ENCODE peak calls at places on chromosomes 5 and 9, in nine cellular contexts. S is GM23338, H is transverse colon, O is breast epithelium, T is stomach, R is upper lobe of left lung, P is SK-N-SH, D is HL-60, Y is GM12891. U is an unnamed sample.

GRCh38 chr9:111868475-111868874 is 28.1 kb upstream of the UGCG start:
- DNase-seq in S (peak; percentile 87), H (no peak), O (no peak), T (no peak), R (no peak), P (no peak), D (no peak), Y (no peak), U (no peak)

GRCh38 chr9:16192403-16193017 is 639.7 kb downstream of the CCDC171 start:
- DNase-seq in S (no peak), H (no peak), O (no peak), T (no peak), R (no peak), P (no peak), D (no peak), Y (no peak), U (no peak)

GRCh38 chr9:18051638-18052037 is 422.3 kb upstream of the ADAMTSL1 start:
- DNase-seq in S (no peak), H (no peak), O (no peak), T (no peak), R (no peak), P (no peak), D (no peak), Y (no peak), U (no peak)

GRCh38 chr5:68538886-68539420 is 323.4 kb downstream of the PIK3R1 start:
- DNase-seq in S (no peak), H (no peak), O (no peak), T (no peak), R (no peak), P (no peak), D (no peak), Y (no peak), U (no peak)

GRCh38 chr9:96171749-96172148 is 130.2 kb downstream of the HSD17B3 start:
- DNase-seq in S (no peak), H (no peak), O (no peak), T (no peak), R (no peak), P (no peak), D (no peak), Y (no peak), U (no peak)

GRCh38 chr5:77881528-77881927 is 105.4 kb upstream of the TBCA start:
- DNase-seq in S (no peak), H (no peak), O (no peak), T (no peak), R (no peak), P (no peak), D (no peak), Y (no peak), U (no peak)

GRCh38 chr9:129958771-129959170 is 84.2 kb downstream of the FNBP1 start:
- DNase-seq in S (no peak), H (no peak), O (no peak), T (no peak), R (no peak), P (no peak), D (no peak), Y (no peak), U (no peak)

GRCh38 chr5:180519098-180519497 is 24.9 kb downstream of the CNOT6 start:
- DNase-seq in S (no peak), H (no peak), O (no peak), T (no peak), R (peak; percentile 28), P (no peak), D (peak; percentile 80), Y (no peak), U (no peak)

GRCh38 chr5:96257904-96258303 is 175.1 kb downstream of the PCSK1 start:
- DNase-seq in S (no peak), H (no peak), O (no peak), T (no peak), R (no peak), P (no peak), D (no peak), Y (no peak), U (no peak)

GRCh38 chr5:40991168-40991980 is 79.8 kb downstream of the MROH2B start:
- DNase-seq in S (no peak), H (peak; percentile 30), O (no peak), T (peak; percentile 52), R (peak; percentile 49), P (no peak), D (no peak), Y (no peak), U (no peak)

GRCh38 chr5:121963409-121963808 is 1.6 kb downstream of the SRFBP1 start:
- DNase-seq in S (no peak), H (no peak), O (no peak), T (no peak), R (no peak), P (no peak), D (no peak), Y (no peak), U (no peak)

GRCh38 chr5:113264061-113264460 is 170.7 kb downstream of the TSSK1B start:
- DNase-seq in S (no peak), H (no peak), O (no peak), T (no peak), R (no peak), P (no peak), D (no peak), Y (no peak), U (no peak)
- TF ChIP-seq POLR2AphosphoS5 in S (no peak), H (no peak), O (no peak), T (no peak), R (no peak), P (no peak), D (no peak), Y (no peak), U (no peak)

DNA sequence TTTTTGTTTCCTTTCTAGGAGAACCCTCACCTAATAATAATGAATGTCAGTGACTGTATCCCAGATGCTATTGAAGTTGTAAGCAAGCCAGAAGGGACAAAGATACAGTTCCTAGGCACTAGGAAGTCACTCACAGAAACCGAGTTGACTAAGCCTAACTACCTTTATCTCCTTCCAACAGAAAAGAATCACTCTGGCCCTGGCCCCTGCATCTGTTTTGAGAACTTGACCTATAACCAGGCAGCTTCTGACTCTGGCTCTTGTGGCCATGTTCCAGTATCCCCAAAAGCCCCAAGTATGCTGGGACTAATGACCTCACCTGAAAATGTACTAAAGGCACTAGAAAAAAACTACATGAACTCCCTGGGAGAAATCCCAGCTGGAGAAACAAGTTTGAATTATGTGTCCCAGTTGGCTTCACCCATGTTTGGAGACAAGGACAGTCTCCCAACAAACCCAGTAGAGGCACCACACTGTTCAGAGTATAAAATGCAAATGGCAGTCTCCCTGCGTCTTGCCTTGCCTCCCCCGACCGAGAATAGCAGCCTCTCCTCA is 87.1 kb downstream of the OSMR start:
- DNase-seq in S (no peak), H (no peak), O (no peak), T (no peak), R (no peak), P (no peak), D (no peak), Y (no peak), U (no peak)
- TF ChIP-seq POLR2AphosphoS5 in S (no peak), H (no peak), O (no peak), T (no peak), R (no peak), P (no peak), D (no peak), Y (no peak), U (no peak)

GRCh38 chr5:176662371-176663333 is 15.4 kb downstream of the TSPAN17 start:
- DNase-seq in S (no peak), H (no peak), O (no peak), T (no peak), R (no peak), P (peak; percentile 86), D (no peak), Y (no peak), U (no peak)
- TF ChIP-seq POLR2AphosphoS5 in S (no peak), H (no peak), O (no peak), T (no peak), R (no peak), P (no peak), D (no peak), Y (no peak), U (no peak)

DNA sequence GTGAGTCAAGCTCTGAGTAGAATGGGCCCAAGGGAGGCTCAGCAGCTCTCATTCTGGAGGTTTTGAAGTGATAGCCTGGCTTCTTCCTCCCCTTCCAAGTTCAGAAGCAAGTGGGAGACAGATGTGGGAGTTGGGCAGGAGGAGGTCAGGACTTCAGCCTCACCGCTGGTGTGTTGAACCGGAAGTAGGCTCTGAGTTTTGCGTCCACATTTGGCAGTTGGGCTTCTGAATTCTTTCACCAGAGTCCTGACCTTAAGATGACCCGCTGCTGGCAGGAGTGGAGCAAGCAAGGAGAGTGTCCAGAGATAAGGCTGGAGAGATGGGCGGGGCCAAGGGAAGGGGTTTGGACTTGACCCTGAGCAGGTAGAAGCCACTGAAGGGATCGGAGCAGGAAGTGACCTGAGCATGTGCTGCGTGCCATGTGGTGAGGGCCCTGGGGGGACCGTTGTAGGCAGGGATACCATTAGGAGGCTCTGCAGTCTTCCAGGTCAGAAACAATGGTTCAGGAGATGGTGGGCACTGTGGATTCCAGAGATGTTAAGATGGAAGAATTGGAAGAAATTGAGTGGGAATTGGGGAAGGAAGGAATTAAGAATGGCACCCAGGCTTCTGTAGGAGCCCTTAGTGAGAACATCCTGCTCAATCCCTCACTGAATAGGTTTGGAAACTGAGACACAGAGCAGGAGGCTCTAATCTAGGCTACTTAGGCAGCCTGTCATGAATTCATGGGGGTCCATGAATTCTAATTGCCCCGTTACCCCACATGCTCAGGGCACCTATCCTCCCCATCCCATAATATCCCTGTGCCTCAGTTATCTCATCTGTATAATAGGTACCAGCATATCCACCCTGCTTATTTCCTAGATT is 25.9 kb downstream of the GALNT12 start:
- DNase-seq in S (no peak), H (no peak), O (no peak), T (peak; percentile 84), R (peak; percentile 78), P (no peak), D (no peak), Y (no peak), U (no peak)
- TF ChIP-seq POLR2AphosphoS5 in S (no peak), H (no peak), O (no peak), T (no peak), R (no peak), P (no peak), D (no peak), Y (no peak), U (no peak)